ENCODE peak calls at places on chromosomes 6 and 20, in seven cellular contexts. S, A, Y, V, E, K and D are unnamed samples.

GRCh38 chr6:49980898-49981297 is 11.5 kb upstream of the DEFB113 start:
- DNase-seq in S (no peak), A (no peak), Y (no peak), V (no peak), E (no peak), K (no peak), D (no peak)

GRCh38 chr20:61727761-61728160 is 337.9 kb downstream of the TAF4 start:
- DNase-seq in S (no peak), A (no peak), Y (no peak), V (peak), E (peak), K (no peak), D (no peak)

GRCh38 chr6:43766964-43767461 is 3.0 kb upstream of the VEGFA start:
- DNase-seq in S (no peak), A (no peak), Y (no peak), V (peak), E (no peak), K (no peak), D (no peak)

GRCh38 chr6:132820629-132821381 is 6.4 kb downstream of the RPS12 start:
- DNase-seq in S (peak), A (peak), Y (no peak), V (no peak), E (no peak), K (peak), D (no peak)

GRCh38 chr6:41591859-41592502 is 45.8 kb downstream of the FOXP4 start:
- DNase-seq in S (peak), A (peak), Y (peak), V (peak), E (no peak), K (peak), D (peak)

GRCh38 chr20:32110173-32110704 is 725 bp downstream of the TM9SF4 start:
- DNase-seq in S (no peak), A (no peak), Y (no peak), V (no peak), E (peak), K (no peak), D (no peak)

GRCh38 chr6:34795836-34796425 is 4.0 kb downstream of the BLTP3A start:
- DNase-seq in S (no peak), A (no peak), Y (no peak), V (no peak), E (no peak), K (peak), D (no peak)

GRCh38 chr20:50786703-50787102 is 8.2 kb upstream of the BCAS4 start:
- DNase-seq in S (no peak), A (no peak), Y (no peak), V (no peak), E (peak), K (no peak), D (no peak)

GRCh38 chr6:100665041-100665380 is 200.3 kb upstream of the SIM1 start:
- DNase-seq in S (peak), A (no peak), Y (no peak), V (no peak), E (no peak), K (no peak), D (no peak)

GRCh38 chr6:2764610-2765165 is 505 bp upstream of the WRNIP1 start:
- DNase-seq in S (peak), A (no peak), Y (peak), V (peak), E (no peak), K (peak), D (no peak)

GRCh38 chr6:157258878-157259277 is 64.4 kb downstream of the TMEM242 start:
- DNase-seq in S (no peak), A (no peak), Y (no peak), V (peak), E (no peak), K (no peak), D (no peak)

GRCh38 chr6:113067612-113068262 is 720.6 kb downstream of the RFPL4B start:
- DNase-seq in S (no peak), A (no peak), Y (no peak), V (no peak), E (no peak), K (peak), D (no peak)

GRCh38 chr6:148345176-148345575 is 2.5 kb downstream of the SASH1 start:
- DNase-seq in S (no peak), A (no peak), Y (no peak), V (peak), E (no peak), K (no peak), D (no peak)

GRCh38 chr6:31354248-31354647 is 2.7 kb downstream of the HLA-B start:
- DNase-seq in S (peak), A (no peak), Y (no peak), V (no peak), E (no peak), K (no peak), D (peak)

GRCh38 chr20:41956316-41957050 is 338.3 kb upstream of the CHD6 start:
- DNase-seq in S (no peak), A (no peak), Y (peak), V (no peak), E (no peak), K (peak), D (no peak)

GRCh38 chr6:80336906-80337305 is 230.4 kb downstream of the BCKDHB start:
- DNase-seq in S (no peak), A (no peak), Y (no peak), V (no peak), E (no peak), K (no peak), D (no peak)

GRCh38 chr6:130780137-130780536 is 47.1 kb upstream of the SMLR1 start:
- DNase-seq in S (no peak), A (no peak), Y (no peak), V (no peak), E (no peak), K (peak), D (no peak)

GRCh38 chr20:33006776-33007375 is 628 bp upstream of the BPIFB2 start:
- DNase-seq in S (no peak), A (no peak), Y (no peak), V (no peak), E (no peak), K (no peak), D (no peak)

GRCh38 chr20:62805365-62805710 is 703 bp downstream of the OGFR start:
- DNase-seq in S (peak), A (no peak), Y (no peak), V (no peak), E (no peak), K (no peak), D (no peak)

GRCh38 chr6:130326496-130326895 is 39.3 kb upstream of the TMEM200A start:
- DNase-seq in S (no peak), A (no peak), Y (no peak), V (no peak), E (no peak), K (no peak), D (no peak)

GRCh38 chr6:169725270-169726048 is 1.2 kb upstream of the PHF10 start:
- DNase-seq in S (peak), A (peak), Y (peak), V (peak), E (peak), K (peak), D (peak)

GRCh38 chr20:44497761-44498160 is 22.1 kb downstream of the TTPAL start:
- DNase-seq in S (no peak), A (no peak), Y (no peak), V (no peak), E (no peak), K (no peak), D (no peak)

GRCh38 chr6:170298688-170299087 is 7.8 kb upstream of the DLL1 start:
- DNase-seq in S (no peak), A (no peak), Y (no peak), V (no peak), E (no peak), K (no peak), D (no peak)

GRCh38 chr6:105785412-105785811 is 300.7 kb upstream of the PRDM1 start:
- DNase-seq in S (no peak), A (no peak), Y (no peak), V (no peak), E (no peak), K (no peak), D (no peak)

GRCh38 chr6:160041608-160042007 is 72.7 kb downstream of the IGF2R start:
- DNase-seq in S (no peak), A (no peak), Y (peak), V (peak), E (no peak), K (peak), D (no peak)